ENCODE peak calls at places on chromosomes 2 and 18, in four cellular contexts. C is K562, G is transverse colon, Z is AG09309. S is an unnamed sample.

GRCh38 chr2:191245869-191246531 is 796 bp downstream of the MYO1B start:
- DNase-seq in Z (no peak), C (no peak), G (peak), S (peak)

GRCh38 chr2:171523969-171524401 is 1.7 kb downstream of the CYBRD1 start:
- DNase-seq in G (no peak), C (peak), Z (no peak), S (no peak)

GRCh38 chr2:128536925-128537620 is 218.4 kb upstream of the HS6ST1 start:
- DNase-seq in Z (peak), C (peak), G (no peak), S (no peak)

GRCh38 chr2:112204411-112204810 is 50.4 kb downstream of the ZC3H8 start:
- DNase-seq in G (no peak), C (peak), Z (no peak), S (no peak)

GRCh38 chr2:42195559-42195958 is 26.4 kb downstream of the EML4 start:
- DNase-seq in G (no peak), C (no peak), Z (no peak), S (no peak)

GRCh38 chr2:203743441-203743932 is 37.0 kb downstream of the CD28 start:
- DNase-seq in C (no peak), G (no peak), Z (peak), S (no peak)

GRCh38 chr2:85720533-85720932 is 26.4 kb downstream of the GNLY start:
- DNase-seq in Z (no peak), G (no peak), C (no peak), S (no peak)

GRCh38 chr2:36539631-36540030 is 58.3 kb downstream of the FEZ2 start:
- DNase-seq in G (no peak), Z (no peak), C (no peak), S (no peak)

GRCh38 chr2:241844066-241844728 is 14.5 kb downstream of the PDCD1 start:
- DNase-seq in G (peak), Z (no peak), C (peak), S (no peak)

GRCh38 chr18:68176901-68177300 is 538.0 kb downstream of the TMX3 start:
- DNase-seq in C (no peak), G (no peak), Z (no peak), S (no peak)

GRCh38 chr2:240624011-240624949 is 1.0 kb upstream of the GPR35 start:
- DNase-seq in Z (no peak), G (no peak), C (no peak), S (no peak)

GRCh38 chr2:39394427-39395002 is 42.6 kb downstream of the MAP4K3 start:
- DNase-seq in Z (no peak), C (no peak), G (no peak), S (no peak)

GRCh38 chr2:47686018-47686417 is 96.9 kb upstream of the MSH6 start:
- DNase-seq in G (no peak), Z (no peak), C (no peak), S (no peak)

GRCh38 chr2:55802067-55802466 is 108.4 kb upstream of the PNPT1 start:
- DNase-seq in C (no peak), Z (no peak), G (no peak), S (no peak)

GRCh38 chr2:158191076-158191566 is 89.4 kb downstream of the UPP2 start:
- DNase-seq in G (no peak), C (no peak), Z (no peak), S (peak)

GRCh38 chr18:35005963-35006577 is 35.1 kb upstream of the MAPRE2 start:
- DNase-seq in G (no peak), C (peak), Z (no peak), S (peak)

GRCh38 chr2:12953596-12953995 is 236.9 kb downstream of the TRIB2 start:
- DNase-seq in C (no peak), G (no peak), Z (no peak), S (no peak)

GRCh38 chr2:3189076-3189591 is 188.5 kb downstream of the EIPR1 start:
- DNase-seq in G (no peak), C (no peak), Z (no peak), S (no peak)

DNA sequence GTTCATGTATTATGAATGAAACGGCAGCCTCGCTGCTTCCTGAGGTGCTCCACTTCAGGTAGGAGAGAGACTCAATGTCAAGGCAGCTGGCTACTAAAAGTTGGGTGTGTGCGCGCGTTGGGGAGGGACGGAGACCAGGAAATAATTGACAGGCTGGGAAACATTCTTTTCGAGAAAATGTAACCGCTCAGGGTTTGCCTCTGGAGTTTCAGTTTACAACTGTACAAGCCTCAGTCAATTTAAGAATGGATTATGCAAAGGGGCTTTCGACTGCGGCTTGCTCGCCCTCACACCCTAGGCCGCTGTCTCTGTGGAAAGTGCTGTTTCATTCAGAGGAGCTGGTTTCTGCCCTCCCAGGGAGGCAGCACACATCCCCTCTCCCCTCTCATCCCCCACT is 4.4 kb upstream of the SPRED2 start:
- DNase-seq in Z (no peak), C (peak), G (no peak), S (no peak)
- H3K4me3 ChIP-seq in Z (peak), C (peak), G (peak), S (peak)

GRCh38 chr18:48541747-48542108 is 2.9 kb downstream of the CTIF start:
- DNase-seq in Z (no peak), C (no peak), G (no peak), S (no peak)

GRCh38 chr18:48538531-48539405 is at the start of gene CTIF:
- DNase-seq in Z (peak), C (peak), G (peak), S (peak)

GRCh38 chr18:48539406-48540328 is 836 bp downstream of the CTIF start:
- DNase-seq in Z (no peak), G (peak), C (peak), S (no peak)

GRCh38 chr18:48541026-48541746 is 2.4 kb downstream of the CTIF start:
- DNase-seq in G (peak), Z (peak), C (peak), S (no peak)

GRCh38 chr18:48540329-48541025 is 1.6 kb downstream of the CTIF start:
- DNase-seq in Z (no peak), G (peak), C (peak), S (no peak)
- H3K4me3 ChIP-seq in Z (peak), G (peak), C (peak), S (peak)

DNA sequence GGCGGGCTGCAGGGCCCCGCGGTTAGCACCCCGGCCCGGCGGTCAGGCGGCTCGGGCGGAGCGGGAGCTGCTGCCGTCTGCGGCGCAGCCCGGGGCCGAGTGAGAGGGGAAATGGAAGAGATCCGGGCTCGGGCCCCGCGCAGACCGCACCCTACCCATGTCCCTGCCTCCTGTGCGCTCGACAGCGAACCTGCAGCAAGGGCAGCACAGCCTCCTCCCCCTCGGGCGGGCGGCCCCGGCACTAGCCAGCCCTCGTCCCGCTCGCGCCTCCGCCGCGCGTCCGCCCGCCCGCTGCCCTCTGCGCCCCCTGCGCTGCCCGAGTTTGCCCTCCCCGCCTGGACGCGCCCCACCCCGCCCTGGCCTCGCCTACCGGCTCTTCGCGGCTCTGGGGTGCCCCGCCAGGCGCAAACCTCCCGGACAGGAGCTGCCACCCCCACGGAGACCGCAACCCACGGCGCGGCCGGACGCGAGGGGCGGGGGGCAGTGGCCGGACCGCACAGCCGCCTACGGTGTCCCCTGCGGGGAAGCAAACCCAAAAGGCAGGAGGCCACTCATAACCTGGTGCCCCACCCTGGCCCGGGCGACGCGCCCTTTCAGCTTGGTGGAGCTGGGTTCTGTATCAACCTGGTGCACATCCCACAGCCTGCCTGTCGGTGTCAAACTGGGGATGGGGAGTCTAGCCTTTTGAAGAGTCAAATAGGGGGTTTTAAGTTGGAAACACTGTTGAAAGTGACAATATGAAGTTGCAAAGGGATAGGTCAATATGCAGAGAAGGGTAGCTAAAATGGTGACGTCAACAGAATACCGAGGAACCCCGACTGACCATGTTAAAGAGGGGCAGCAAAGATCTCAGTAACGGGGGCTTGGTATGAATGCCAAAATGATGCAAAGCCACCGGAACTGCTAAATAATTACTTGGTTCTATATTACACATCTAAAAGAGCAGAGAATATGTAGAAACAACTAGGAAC is at the start of gene IHH:
- DNase-seq in Z (no peak), G (peak), C (no peak), S (no peak)
- H3K4me3 ChIP-seq in Z (no peak), G (peak), C (no peak), S (no peak)

GRCh38 chr2:73071452-73072399 is at the start of gene SFXN5:
- DNase-seq in G (peak), C (peak), Z (peak), S (peak)

GRCh38 chr2:73069855-73070650 is 1.5 kb downstream of the SFXN5 start:
- DNase-seq in Z (no peak), G (no peak), C (peak), S (no peak)

GRCh38 chr2:73070651-73071451 is 661 bp downstream of the SFXN5 start:
- DNase-seq in G (peak), C (peak), Z (peak), S (peak)

GRCh38 chr2:73074110-73075069 is 2.9 kb upstream of the SFXN5 start:
- DNase-seq in Z (no peak), G (no peak), C (no peak), S (no peak)

DNA sequence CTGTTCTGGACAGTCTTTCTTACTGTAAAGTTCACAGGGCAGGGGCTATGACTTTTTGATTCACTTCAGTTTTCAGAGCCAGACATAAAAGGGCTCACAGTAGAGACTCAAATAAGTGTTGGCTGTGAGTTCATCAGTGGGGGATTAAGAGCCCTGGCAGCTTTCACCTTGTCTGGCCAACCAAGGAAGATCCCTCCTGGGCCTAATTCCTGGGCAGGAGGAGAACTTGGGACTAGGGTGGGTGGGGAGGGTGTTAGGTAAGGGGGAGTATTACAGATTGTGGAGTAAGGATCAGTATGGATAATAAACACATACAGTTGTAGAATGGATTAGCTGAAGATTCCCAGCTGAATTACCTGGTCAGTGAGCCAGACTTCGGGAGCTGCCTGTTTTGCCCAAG is 904 bp upstream of the SFXN5 start:
- DNase-seq in Z (no peak), C (no peak), G (no peak), S (no peak)
- H3K4me3 ChIP-seq in Z (no peak), C (no peak), G (no peak), S (no peak)

DNA sequence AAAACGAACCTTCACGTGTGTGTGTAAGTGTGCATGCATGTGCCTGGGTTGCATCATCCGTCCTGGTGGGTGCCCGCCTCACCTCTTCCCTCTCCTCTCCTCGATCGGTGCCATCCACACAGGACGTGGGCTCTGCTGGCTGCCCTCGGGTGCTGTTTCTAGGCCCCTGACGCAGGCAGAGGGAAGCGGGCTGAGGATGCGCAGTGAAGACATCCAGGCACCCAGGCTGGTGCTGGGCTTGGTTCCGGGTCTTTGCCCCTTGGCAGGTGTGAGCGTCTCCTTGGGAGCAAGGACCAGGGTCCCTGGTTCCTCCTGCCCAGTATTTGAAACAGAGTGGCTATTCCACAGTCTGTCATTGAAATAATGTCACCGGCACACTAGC is 6.2 kb upstream of the ADCY3 start:
- DNase-seq in C (no peak), Z (no peak), G (no peak), S (no peak)
- H3K4me3 ChIP-seq in C (no peak), Z (no peak), G (no peak), S (no peak)

S was measured in Jurkat, Clone E6-1.